ENCODE peak calls at places on chromosomes 6 and 20, in seven cellular contexts. Z is HepG2, D is K562, Q is HCT116, P is endothelial cell of umbilical vein, U is H1, C is GM12878. Y is an unnamed sample.

GRCh38 chr20:58524814-58525213 is 9.6 kb upstream of the APCDD1L start:
- DNase-seq in Z (no peak), D (no peak), Q (no peak), P (no peak), U (no peak), C (no peak), Y (no peak)

GRCh38 chr6:157240960-157241311 is 82.4 kb downstream of the TMEM242 start:
- DNase-seq in Z (no peak), D (no peak), Q (no peak), P (no peak), U (no peak), C (no peak), Y (no peak)

GRCh38 chr6:19715166-19715558 is 122.0 kb upstream of the ID4 start:
- DNase-seq in Z (no peak), D (no peak), Q (no peak), P (no peak), U (no peak), C (no peak), Y (no peak)

GRCh38 chr6:111080713-111081112 is 6.6 kb upstream of the SLC16A10 start:
- DNase-seq in Z (no peak), D (no peak), Q (no peak), P (no peak), U (no peak), C (no peak), Y (no peak)

GRCh38 chr6:34075906-34076305 is 70.0 kb downstream of the GRM4 start:
- DNase-seq in Z (no peak), D (no peak), Q (no peak), P (no peak), U (no peak), C (no peak), Y (no peak)

GRCh38 chr6:159762681-159763293 is 942 bp downstream of the ACAT2 start:
- DNase-seq in Z (peak), D (peak), Q (no peak), P (no peak), U (no peak), C (no peak), Y (no peak)

GRCh38 chr6:43455034-43455747 is at the start of gene DLK2:
- DNase-seq in Z (no peak), D (peak), Q (no peak), P (no peak), U (no peak), C (no peak), Y (no peak)

GRCh38 chr6:25637946-25638345 is 14.1 kb upstream of the SCGN start:
- DNase-seq in Z (peak), D (no peak), Q (no peak), P (no peak), U (peak), C (no peak), Y (no peak)

GRCh38 chr6:46078294-46078693 is 51.5 kb upstream of the ENPP4 start:
- DNase-seq in Z (no peak), D (no peak), Q (no peak), P (no peak), U (no peak), C (no peak), Y (no peak)

GRCh38 chr6:100592929-100593328 is 128.2 kb upstream of the SIM1 start:
- DNase-seq in Z (no peak), D (no peak), Q (no peak), P (no peak), U (no peak), C (no peak), Y (peak)

GRCh38 chr6:1604347-1604990 is 5.2 kb upstream of the FOXC1 start:
- DNase-seq in Z (peak), D (peak), Q (no peak), P (peak), U (no peak), C (no peak), Y (no peak)

GRCh38 chr6:79601020-79601609 is 30.0 kb upstream of the SH3BGRL2 start:
- DNase-seq in Z (peak), D (no peak), Q (no peak), P (peak), U (no peak), C (no peak), Y (no peak)

GRCh38 chr6:159074120-159074684 is 29.4 kb upstream of the TAGAP start:
- DNase-seq in Z (no peak), D (peak), Q (peak), P (peak), U (no peak), C (no peak), Y (no peak)

GRCh38 chr6:159753081-159753872 is 8.6 kb upstream of the ACAT2 start:
- DNase-seq in Z (no peak), D (no peak), Q (no peak), P (no peak), U (no peak), C (no peak), Y (no peak)

GRCh38 chr6:45661667-45662066 is 283.9 kb upstream of the SUPT3H start:
- DNase-seq in Z (no peak), D (no peak), Q (no peak), P (no peak), U (no peak), C (no peak), Y (no peak)

GRCh38 chr6:104795363-104795762 is 64.4 kb downstream of the HACE1 start:
- DNase-seq in Z (no peak), D (no peak), Q (no peak), P (no peak), U (no peak), C (no peak), Y (no peak)

GRCh38 chr6:36769161-36769675 is 70.0 kb downstream of the CPNE5 start:
- DNase-seq in Z (no peak), D (no peak), Q (no peak), P (no peak), U (peak), C (no peak), Y (no peak)

GRCh38 chr6:15473174-15473573 is 189.7 kb downstream of the DTNBP1 start:
- DNase-seq in Z (no peak), D (no peak), Q (no peak), P (no peak), U (no peak), C (no peak), Y (no peak)

GRCh38 chr20:2805682-2806350 is 5.4 kb upstream of the CPXM1 start:
- DNase-seq in Z (no peak), D (peak), Q (no peak), P (no peak), U (no peak), C (no peak), Y (no peak)
- TF ChIP-seq EZH2 in Z (no peak), D (no peak), Q (no peak), P (peak), U (peak), C (no peak), Y (no peak)

GRCh38 chr20:33969563-33969962 is 24.1 kb upstream of the RALY start:
- DNase-seq in Z (no peak), D (no peak), Q (no peak), P (no peak), U (no peak), C (no peak), Y (no peak)

GRCh38 chr20:33970229-33970628 is 23.5 kb upstream of the RALY start:
- DNase-seq in Z (no peak), D (no peak), Q (no peak), P (no peak), U (no peak), C (no peak), Y (no peak)

GRCh38 chr20:33967126-33967525 is 26.6 kb upstream of the RALY start:
- DNase-seq in Z (no peak), D (no peak), Q (no peak), P (no peak), U (no peak), C (no peak), Y (no peak)

GRCh38 chr20:33963756-33964155 is 30.0 kb upstream of the RALY start:
- DNase-seq in Z (no peak), D (no peak), Q (no peak), P (no peak), U (no peak), C (no peak), Y (no peak)

GRCh38 chr20:33964431-33964830 is 29.3 kb upstream of the RALY start:
- DNase-seq in Z (no peak), D (no peak), Q (no peak), P (no peak), U (no peak), C (no peak), Y (no peak)
- TF ChIP-seq POLR2AphosphoS5 in Z (no peak), D (no peak), Q (no peak), P (no peak), U (no peak), C (no peak), Y (no peak)

GRCh38 chr6:113967777-113968176 is 3.2 kb downstream of the HDAC2 start:
- DNase-seq in Z (no peak), D (no peak), Q (no peak), P (no peak), U (no peak), C (no peak), Y (no peak)
- H3K9ac ChIP-seq in Z (peak), D (no peak), Q (no peak), P (no peak), U (no peak), C (no peak), Y (no peak)

DNA sequence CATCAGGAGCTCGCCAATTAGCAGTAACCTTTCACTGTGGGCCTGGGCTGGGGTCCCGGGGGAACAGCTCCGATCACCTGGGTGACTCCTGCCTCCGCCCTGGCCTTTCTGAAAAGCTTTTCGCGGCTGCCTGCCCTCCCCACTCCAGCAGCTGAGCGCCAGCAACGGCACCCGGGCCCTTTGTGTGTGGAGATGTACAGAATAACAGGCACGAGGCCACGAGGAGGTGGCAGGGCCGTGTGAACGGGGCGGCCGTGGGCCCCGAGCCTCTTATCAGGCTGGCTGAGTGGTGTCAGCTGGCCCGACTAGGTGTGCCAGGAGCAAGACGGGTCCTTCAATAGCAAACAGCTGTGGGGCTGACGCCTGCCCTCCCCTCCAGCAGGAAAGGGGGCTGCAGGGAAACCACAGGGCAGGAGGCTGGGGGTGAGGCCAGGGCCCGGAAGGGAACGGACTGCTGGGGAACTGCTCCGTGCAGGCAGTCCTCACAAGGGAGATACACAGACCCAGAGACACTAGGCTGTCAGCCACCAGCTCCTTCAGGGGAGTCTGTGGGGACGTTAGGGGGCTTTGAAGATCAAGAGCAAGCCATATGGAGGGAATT is 56.7 kb downstream of the NOL4L start:
- DNase-seq in Z (no peak), D (no peak), Q (no peak), P (no peak), U (no peak), C (no peak), Y (no peak)
- TF ChIP-seq EZH2 in Z (no peak), D (no peak), Q (no peak), P (no peak), U (no peak), C (no peak), Y (no peak)

GRCh38 chr6:108711094-108711493 is 137.1 kb upstream of the ARMC2 start:
- DNase-seq in Z (no peak), D (no peak), Q (no peak), P (no peak), U (no peak), C (no peak), Y (no peak)
- TF ChIP-seq POLR2AphosphoS5 in Z (no peak), D (no peak), Q (no peak), P (no peak), U (no peak), C (no peak), Y (no peak)

GRCh38 chr6:39791850-39792500 is at the start of gene DAAM2:
- DNase-seq in Z (no peak), D (no peak), Q (no peak), P (peak), U (no peak), C (no peak), Y (no peak)
- H3K9ac ChIP-seq in Z (no peak), D (no peak), Q (no peak), P (no peak), U (no peak), C (no peak), Y (peak)

GRCh38 chr6:27892596-27893058 is 19.6 kb downstream of the OR2B2 start:
- DNase-seq in Z (no peak), D (no peak), Q (peak), P (no peak), U (no peak), C (no peak), Y (no peak)

GRCh38 chr6:27889275-27889627 is 22.9 kb downstream of the OR2B2 start:
- DNase-seq in Z (no peak), D (no peak), Q (no peak), P (no peak), U (no peak), C (no peak), Y (no peak)

GRCh38 chr6:27891300-27891913 is 20.8 kb downstream of the OR2B2 start:
- DNase-seq in Z (no peak), D (no peak), Q (no peak), P (no peak), U (no peak), C (no peak), Y (no peak)

GRCh38 chr6:27889628-27890315 is 22.4 kb downstream of the OR2B2 start:
- DNase-seq in Z (no peak), D (no peak), Q (peak), P (no peak), U (no peak), C (no peak), Y (no peak)

GRCh38 chr6:27890351-27891299 is 21.6 kb downstream of the OR2B2 start:
- DNase-seq in Z (no peak), D (peak), Q (peak), P (peak), U (no peak), C (peak), Y (peak)
- TF ChIP-seq EZH2 in Z (no peak), D (no peak), Q (no peak), P (peak), U (no peak), C (no peak), Y (no peak)

DNA sequence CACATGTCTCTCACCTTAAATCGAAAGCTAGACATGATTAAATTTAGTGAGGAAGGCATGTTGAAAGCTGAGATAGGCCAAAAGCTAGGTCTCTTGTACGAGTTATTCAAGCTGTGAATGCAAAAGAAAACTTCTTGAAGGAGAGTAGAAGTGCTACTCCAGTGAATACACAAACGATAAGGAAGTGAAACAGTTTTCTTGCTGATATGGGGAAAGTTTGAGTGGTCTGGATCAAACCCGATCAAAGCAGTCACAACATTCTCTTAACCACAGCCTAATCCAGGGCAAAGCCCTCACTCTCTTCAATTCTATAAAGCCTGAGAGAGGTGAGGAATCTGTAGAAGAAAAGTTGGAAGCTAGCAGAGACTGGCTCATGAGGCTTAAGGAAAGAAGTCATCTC is 1.9 kb upstream of the TPD52L1 start:
- DNase-seq in Z (no peak), D (no peak), Q (no peak), P (no peak), U (no peak), C (no peak), Y (no peak)
- TF ChIP-seq POLR2AphosphoS5 in Z (no peak), D (no peak), Q (no peak), P (no peak), U (no peak), C (no peak), Y (no peak)